ENCODE peak calls at places on chromosome 6, in six cellular contexts. One of them, this sample, is unnamed.

GRCh38 chr6:34484899-34485298 is 19.0 kb downstream of the PACSIN1 start:
- DNase-seq in choroid plexus epithelial cell: no peak
- DNase-seq in AG09309: no peak
- DNase-seq in Caco-2: no peak
- DNase-seq in psoas muscle: no peak
- DNase-seq in cardiac fibroblast: no peak
- DNase-seq in this sample: no peak

GRCh38 chr6:63521475-63522210 is 50.6 kb upstream of the LOC128125822 start:
- DNase-seq in choroid plexus epithelial cell: no peak
- DNase-seq in cardiac fibroblast: no peak
- DNase-seq in psoas muscle: no peak
- DNase-seq in AG09309: no peak
- DNase-seq in Caco-2: no peak
- DNase-seq in this sample: no peak

GRCh38 chr6:41704028-41704427 is 31.4 kb downstream of the TFEB start:
- DNase-seq in cardiac fibroblast: no peak
- DNase-seq in AG09309: no peak
- DNase-seq in psoas muscle: peak; percentile 39
- DNase-seq in choroid plexus epithelial cell: no peak
- DNase-seq in Caco-2: no peak
- DNase-seq in this sample: no peak

GRCh38 chr6:47016236-47016635 is 25.9 kb downstream of the ADGRF1 start:
- DNase-seq in cardiac fibroblast: no peak
- DNase-seq in AG09309: no peak
- DNase-seq in psoas muscle: no peak
- DNase-seq in Caco-2: no peak
- DNase-seq in choroid plexus epithelial cell: no peak
- DNase-seq in this sample: no peak

GRCh38 chr6:26439552-26440125 is 665 bp upstream of the BTN3A3 start:
- DNase-seq in psoas muscle: no peak
- DNase-seq in cardiac fibroblast: no peak
- DNase-seq in AG09309: no peak
- DNase-seq in Caco-2: no peak
- DNase-seq in choroid plexus epithelial cell: no peak
- DNase-seq in this sample: no peak

GRCh38 chr6:160949531-160949930 is 42.0 kb upstream of the MAP3K4 start:
- DNase-seq in choroid plexus epithelial cell: no peak
- DNase-seq in Caco-2: no peak
- DNase-seq in AG09309: no peak
- DNase-seq in cardiac fibroblast: no peak
- DNase-seq in psoas muscle: no peak
- DNase-seq in this sample: no peak

GRCh38 chr6:161249327-161249726 is 24.5 kb downstream of the AGPAT4 start:
- DNase-seq in AG09309: no peak
- DNase-seq in Caco-2: no peak
- DNase-seq in choroid plexus epithelial cell: no peak
- DNase-seq in cardiac fibroblast: no peak
- DNase-seq in psoas muscle: no peak
- DNase-seq in this sample: no peak

GRCh38 chr6:22681761-22682160 is 112.4 kb downstream of the HDGFL1 start:
- DNase-seq in cardiac fibroblast: no peak
- DNase-seq in psoas muscle: no peak
- DNase-seq in Caco-2: no peak
- DNase-seq in AG09309: no peak
- DNase-seq in choroid plexus epithelial cell: no peak
- DNase-seq in this sample: no peak

GRCh38 chr6:134299236-134299635 is 18.7 kb downstream of the SGK1 start:
- DNase-seq in AG09309: no peak
- DNase-seq in choroid plexus epithelial cell: peak; percentile 97
- DNase-seq in cardiac fibroblast: peak; percentile 88
- DNase-seq in psoas muscle: no peak
- DNase-seq in Caco-2: peak; percentile 10
- DNase-seq in this sample: peak; percentile 77

GRCh38 chr6:36346486-36346885 is 9.8 kb upstream of the BNIP5 start:
- DNase-seq in cardiac fibroblast: no peak
- DNase-seq in Caco-2: no peak
- DNase-seq in AG09309: no peak
- DNase-seq in choroid plexus epithelial cell: no peak
- DNase-seq in psoas muscle: no peak
- DNase-seq in this sample: no peak

GRCh38 chr6:80003841-80004198 is 629 bp upstream of the TTK start:
- DNase-seq in psoas muscle: peak; percentile 56
- DNase-seq in AG09309: no peak
- DNase-seq in Caco-2: no peak
- DNase-seq in cardiac fibroblast: no peak
- DNase-seq in choroid plexus epithelial cell: no peak
- DNase-seq in this sample: no peak

GRCh38 chr6:34272022-34272926 is 23.5 kb upstream of the SMIM29 start:
- DNase-seq in AG09309: no peak
- DNase-seq in Caco-2: no peak
- DNase-seq in choroid plexus epithelial cell: no peak
- DNase-seq in psoas muscle: no peak
- DNase-seq in cardiac fibroblast: no peak
- DNase-seq in this sample: no peak

GRCh38 chr6:104750449-104750848 is 109.3 kb downstream of the HACE1 start:
- DNase-seq in psoas muscle: no peak
- DNase-seq in choroid plexus epithelial cell: no peak
- DNase-seq in AG09309: no peak
- DNase-seq in Caco-2: no peak
- DNase-seq in cardiac fibroblast: no peak
- DNase-seq in this sample: no peak

GRCh38 chr6:149363154-149363553 is 36.9 kb upstream of the SUMO4 start:
- DNase-seq in psoas muscle: no peak
- DNase-seq in Caco-2: peak; percentile 5
- DNase-seq in AG09309: no peak
- DNase-seq in cardiac fibroblast: no peak
- DNase-seq in choroid plexus epithelial cell: no peak
- DNase-seq in this sample: no peak

GRCh38 chr6:23635150-23635549 is 490.9 kb upstream of the NRSN1 start:
- DNase-seq in AG09309: no peak
- DNase-seq in cardiac fibroblast: no peak
- DNase-seq in choroid plexus epithelial cell: no peak
- DNase-seq in Caco-2: no peak
- DNase-seq in psoas muscle: no peak
- DNase-seq in this sample: no peak

GRCh38 chr6:4313044-4313686 is 177.8 kb upstream of the ECI2 start:
- DNase-seq in Caco-2: no peak
- DNase-seq in cardiac fibroblast: peak; percentile 98
- DNase-seq in AG09309: peak; percentile 91
- DNase-seq in psoas muscle: no peak
- DNase-seq in choroid plexus epithelial cell: peak; percentile 96
- DNase-seq in this sample: peak; percentile 93

GRCh38 chr6:90184334-90185298 is 112.0 kb downstream of the BACH2 start:
- DNase-seq in cardiac fibroblast: no peak
- DNase-seq in psoas muscle: no peak
- DNase-seq in choroid plexus epithelial cell: peak; percentile 73
- DNase-seq in AG09309: no peak
- DNase-seq in Caco-2: no peak
- DNase-seq in this sample: peak; percentile 30
- H3K4me3 ChIP-seq in cardiac fibroblast: no peak overlapping the region
- H3K4me3 ChIP-seq in psoas muscle: peak overlapping the region; percentile 37
- H3K4me3 ChIP-seq in choroid plexus epithelial cell: no peak overlapping the region
- H3K4me3 ChIP-seq in AG09309: no peak overlapping the region
- H3K4me3 ChIP-seq in Caco-2: no peak overlapping the region
- H3K4me3 ChIP-seq in this sample: no peak overlapping the region

DNA sequence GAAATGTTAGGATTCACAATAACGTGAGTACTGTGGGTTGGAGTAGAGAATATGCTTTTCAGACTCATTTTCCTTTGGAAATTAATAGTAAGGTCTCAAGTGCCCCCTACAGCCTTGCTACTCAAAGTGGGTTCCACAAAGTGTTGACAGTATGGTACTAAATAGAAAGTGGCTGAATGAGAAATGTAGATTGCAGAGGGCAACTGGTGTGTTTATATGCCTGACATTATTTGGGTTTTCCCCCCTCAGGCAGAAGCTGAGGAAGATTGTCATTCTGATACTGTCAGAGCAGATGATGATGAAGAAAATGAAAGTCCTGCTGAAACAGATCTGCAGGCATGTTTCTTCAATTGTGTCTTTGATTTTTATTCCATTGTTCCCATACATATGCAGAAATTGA is 5.6 kb downstream of the FBXO9 start:
- DNase-seq in AG09309: no peak
- DNase-seq in Caco-2: no peak
- DNase-seq in choroid plexus epithelial cell: peak; percentile 29
- DNase-seq in psoas muscle: no peak
- DNase-seq in cardiac fibroblast: no peak
- DNase-seq in this sample: no peak
- TF ChIP-seq CTCF in AG09309: no peak
- TF ChIP-seq CTCF in Caco-2: no peak
- TF ChIP-seq CTCF in choroid plexus epithelial cell: peak; percentile 29
- TF ChIP-seq CTCF in psoas muscle: no peak
- TF ChIP-seq CTCF in cardiac fibroblast: no peak
- TF ChIP-seq CTCF in this sample: no peak

DNA sequence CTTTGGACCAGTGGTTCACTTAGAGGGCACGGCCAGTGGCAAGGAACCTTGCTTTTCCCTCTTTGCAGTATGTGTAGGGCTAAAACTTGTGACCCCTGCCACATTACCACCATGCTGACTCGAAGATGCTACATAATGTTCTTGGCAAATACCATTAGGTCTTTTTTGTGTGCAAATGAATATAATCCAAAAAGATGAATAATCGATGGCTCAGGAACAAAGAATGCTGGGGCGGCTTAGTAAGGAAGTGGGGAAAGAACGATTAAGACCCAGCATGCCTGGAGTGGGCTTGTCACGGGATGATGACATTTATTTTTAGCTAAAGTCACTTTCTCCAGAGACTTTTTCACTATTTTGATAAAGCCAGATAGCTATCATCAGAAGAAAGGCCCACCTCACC is 23.1 kb downstream of the CMTR1 start:
- DNase-seq in cardiac fibroblast: peak; percentile 89
- DNase-seq in psoas muscle: no peak
- DNase-seq in choroid plexus epithelial cell: peak; percentile 36
- DNase-seq in AG09309: peak; percentile 54
- DNase-seq in Caco-2: no peak
- DNase-seq in this sample: peak; percentile 54
- H3K4me3 ChIP-seq in cardiac fibroblast: no peak overlapping the region
- H3K4me3 ChIP-seq in psoas muscle: no peak overlapping the region
- H3K4me3 ChIP-seq in choroid plexus epithelial cell: no peak overlapping the region
- H3K4me3 ChIP-seq in AG09309: no peak overlapping the region
- H3K4me3 ChIP-seq in Caco-2: no peak overlapping the region
- H3K4me3 ChIP-seq in this sample: no peak overlapping the region

GRCh38 chr6:166778776-166779175 is 151.7 kb upstream of the RPS6KA2 start:
- DNase-seq in Caco-2: no peak
- DNase-seq in choroid plexus epithelial cell: no peak
- DNase-seq in psoas muscle: no peak
- DNase-seq in AG09309: no peak
- DNase-seq in cardiac fibroblast: no peak
- DNase-seq in this sample: no peak

GRCh38 chr6:166780284-166780683 is 153.2 kb upstream of the RPS6KA2 start:
- DNase-seq in choroid plexus epithelial cell: no peak
- DNase-seq in cardiac fibroblast: no peak
- DNase-seq in AG09309: no peak
- DNase-seq in Caco-2: no peak
- DNase-seq in psoas muscle: no peak
- DNase-seq in this sample: no peak

GRCh38 chr6:166781331-166781730 is 154.3 kb upstream of the RPS6KA2 start:
- DNase-seq in choroid plexus epithelial cell: no peak
- DNase-seq in AG09309: no peak
- DNase-seq in cardiac fibroblast: no peak
- DNase-seq in Caco-2: no peak
- DNase-seq in psoas muscle: no peak
- DNase-seq in this sample: no peak

GRCh38 chr6:166778046-166778445 is 151.0 kb upstream of the RPS6KA2 start:
- DNase-seq in psoas muscle: no peak
- DNase-seq in Caco-2: no peak
- DNase-seq in choroid plexus epithelial cell: no peak
- DNase-seq in AG09309: no peak
- DNase-seq in cardiac fibroblast: no peak
- DNase-seq in this sample: no peak

DNA sequence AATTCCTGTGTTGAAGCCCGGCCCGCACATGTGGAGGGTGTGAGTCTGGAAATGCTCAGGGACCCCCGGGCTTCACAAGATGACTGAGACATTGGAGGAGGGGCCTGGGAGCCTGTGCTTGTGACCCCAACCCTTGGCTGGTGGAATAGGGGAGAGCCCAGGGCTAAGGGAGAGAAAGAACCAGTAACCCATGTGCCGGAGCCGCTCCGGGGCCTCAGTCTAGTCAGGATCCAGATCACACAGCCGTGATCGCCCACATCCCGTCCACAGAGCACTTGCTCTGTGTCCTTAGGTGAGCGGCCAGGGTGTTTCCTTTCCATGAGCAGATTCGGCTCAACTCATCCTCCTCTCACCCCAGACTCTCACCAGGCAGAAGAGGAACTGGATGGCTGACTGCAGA is 152.3 kb upstream of the RPS6KA2 start:
- DNase-seq in psoas muscle: no peak
- DNase-seq in cardiac fibroblast: no peak
- DNase-seq in AG09309: no peak
- DNase-seq in Caco-2: no peak
- DNase-seq in choroid plexus epithelial cell: no peak
- DNase-seq in this sample: no peak
- TF ChIP-seq CTCF in psoas muscle: no peak
- TF ChIP-seq CTCF in cardiac fibroblast: no peak
- TF ChIP-seq CTCF in AG09309: no peak
- TF ChIP-seq CTCF in Caco-2: no peak
- TF ChIP-seq CTCF in choroid plexus epithelial cell: no peak
- TF ChIP-seq CTCF in this sample: no peak

DNA sequence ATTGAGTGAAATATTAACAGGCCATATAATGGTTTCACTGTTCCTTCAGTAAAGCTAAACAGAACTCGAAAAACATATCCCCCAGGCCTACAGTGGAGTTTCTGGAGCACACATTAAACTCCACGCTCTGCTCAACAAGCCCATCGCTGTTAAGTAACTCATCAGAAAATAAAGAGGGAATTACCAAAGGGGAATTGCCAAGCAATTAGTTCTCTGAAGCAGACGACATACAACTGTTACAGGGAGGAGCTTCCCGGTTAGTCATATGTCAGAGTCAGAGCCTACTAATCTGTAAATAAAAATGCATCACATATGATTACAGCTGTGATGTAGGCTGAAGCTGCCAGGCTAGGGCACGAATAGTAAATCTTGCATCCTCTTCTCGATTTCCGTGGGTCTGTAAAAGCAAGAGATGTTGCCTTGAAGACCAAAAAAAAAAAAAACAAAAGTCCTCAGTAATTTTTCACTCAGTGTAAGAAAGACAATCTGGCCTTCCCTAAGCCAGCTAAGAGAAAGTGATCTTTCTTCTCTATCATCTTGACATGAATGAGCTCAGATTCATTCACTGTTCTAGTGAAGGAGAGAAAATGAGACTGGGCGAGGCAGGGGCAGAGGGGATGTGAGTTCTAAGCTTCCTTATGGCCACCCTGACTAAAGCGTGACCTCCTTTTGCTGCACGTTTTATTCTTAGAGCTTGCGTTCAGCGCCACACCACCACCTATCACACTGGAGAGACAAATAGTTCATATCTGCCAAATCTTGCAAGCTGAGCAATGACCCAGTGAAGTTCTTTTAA is 13.8 kb downstream of the ATXN1 start:
- DNase-seq in psoas muscle: no peak
- DNase-seq in AG09309: no peak
- DNase-seq in Caco-2: no peak
- DNase-seq in choroid plexus epithelial cell: peak; percentile 74
- DNase-seq in cardiac fibroblast: peak; percentile 81
- DNase-seq in this sample: peak; percentile 61
- H3K4me3 ChIP-seq in psoas muscle: no peak overlapping the region
- H3K4me3 ChIP-seq in AG09309: no peak overlapping the region
- H3K4me3 ChIP-seq in Caco-2: no peak overlapping the region
- H3K4me3 ChIP-seq in choroid plexus epithelial cell: no peak overlapping the region
- H3K4me3 ChIP-seq in cardiac fibroblast: no peak overlapping the region
- H3K4me3 ChIP-seq in this sample: no peak overlapping the region

This sample was measured in astrocyte of the spinal cord.